ENCODE peak calls at places on chromosomes 2 and 18, in ten cellular contexts. A, E, Q, I, L, S, F, R, Y and J are unnamed samples.

GRCh38 chr2:166831930-166832329 is 56.4 kb upstream of the XIRP2 start:
- DNase-seq in A (no peak), E (no peak), Q (no peak), I (no peak), L (no peak), S (no peak), F (no peak), R (no peak), Y (no peak), J (no peak)

GRCh38 chr2:67641302-67641701 is 244.2 kb downstream of the ETAA1 start:
- DNase-seq in A (no peak), E (no peak), Q (no peak), I (no peak), L (no peak), S (no peak), F (no peak), R (no peak), Y (no peak), J (no peak)

GRCh38 chr18:13145636-13146190 is 72.8 kb upstream of the LDLRAD4 start:
- DNase-seq in A (no peak), E (no peak), Q (no peak), I (no peak), L (no peak), S (no peak), F (no peak), R (no peak), Y (no peak), J (no peak)

GRCh38 chr18:59643740-59644139 is 53.5 kb downstream of the CCBE1 start:
- DNase-seq in A (no peak), E (no peak), Q (no peak), I (no peak), L (no peak), S (no peak), F (no peak), R (no peak), Y (no peak), J (no peak)

GRCh38 chr2:12110074-12110473 is 363.6 kb downstream of the LPIN1 start:
- DNase-seq in A (no peak), E (no peak), Q (peak; percentile 53), I (no peak), L (no peak), S (no peak), F (peak; percentile 67), R (no peak), Y (no peak), J (no peak)

GRCh38 chr2:170500770-170501169 is 214.4 kb upstream of the SP5 start:
- DNase-seq in A (no peak), E (no peak), Q (no peak), I (no peak), L (no peak), S (no peak), F (no peak), R (no peak), Y (no peak), J (no peak)

GRCh38 chr2:9343524-9343923 is 79.8 kb downstream of the ITGB1BP1 start:
- DNase-seq in A (no peak), E (no peak), Q (no peak), I (no peak), L (no peak), S (no peak), F (no peak), R (no peak), Y (no peak), J (no peak)

GRCh38 chr2:226427538-226428307 is 371.9 kb downstream of the IRS1 start:
- DNase-seq in A (peak; percentile 59), E (no peak), Q (peak; percentile 80), I (no peak), L (no peak), S (no peak), F (peak; percentile 95), R (no peak), Y (peak; percentile 85), J (no peak)

GRCh38 chr2:24382363-24383021 is 22.2 kb upstream of the ITSN2 start:
- DNase-seq in A (peak; percentile 67), E (peak; percentile 44), Q (peak; percentile 55), I (peak; percentile 51), L (peak; percentile 71), S (peak; percentile 80), F (peak; percentile 68), R (peak; percentile 70), Y (no peak), J (peak; percentile 80)

GRCh38 chr2:55163258-55163657 is 68.8 kb downstream of the CLHC1 start:
- DNase-seq in A (no peak), E (no peak), Q (no peak), I (peak; percentile 36), L (no peak), S (no peak), F (peak; percentile 57), R (no peak), Y (no peak), J (no peak)

GRCh38 chr18:57210101-57210661 is 63.3 kb downstream of the BOD1L2 start:
- DNase-seq in A (no peak), E (peak; percentile 20), Q (peak; percentile 49), I (peak; percentile 14), L (no peak), S (peak; percentile 30), F (peak; percentile 68), R (peak; percentile 58), Y (peak; percentile 42), J (no peak)

GRCh38 chr2:236612737-236613136 is 43.1 kb downstream of the ACKR3 start:
- DNase-seq in A (no peak), E (no peak), Q (no peak), I (no peak), L (no peak), S (no peak), F (no peak), R (no peak), Y (no peak), J (no peak)

GRCh38 chr2:44237221-44237620 is 38.1 kb upstream of the SLC3A1 start:
- DNase-seq in A (no peak), E (no peak), Q (no peak), I (no peak), L (no peak), S (no peak), F (no peak), R (no peak), Y (no peak), J (peak; percentile 37)

GRCh38 chr2:168912466-168913170 is 11.5 kb downstream of the G6PC2 start:
- DNase-seq in A (peak; percentile 89), E (peak; percentile 22), Q (peak; percentile 18), I (peak; percentile 37), L (no peak), S (peak; percentile 12), F (peak; percentile 36), R (no peak), Y (no peak), J (no peak)

GRCh38 chr2:230714122-230714453 is 1.4 kb downstream of the CAB39 start:
- DNase-seq in A (no peak), E (no peak), Q (peak; percentile 45), I (no peak), L (no peak), S (peak; percentile 29), F (peak; percentile 81), R (peak; percentile 39), Y (peak; percentile 27), J (peak; percentile 62)

GRCh38 chr2:195115738-195116137 is 541.3 kb upstream of the SLC39A10 start:
- DNase-seq in A (no peak), E (no peak), Q (no peak), I (no peak), L (no peak), S (no peak), F (no peak), R (no peak), Y (no peak), J (no peak)

GRCh38 chr2:195119231-195119630 is 537.8 kb upstream of the SLC39A10 start:
- DNase-seq in A (no peak), E (no peak), Q (no peak), I (no peak), L (no peak), S (no peak), F (no peak), R (no peak), Y (no peak), J (no peak)

GRCh38 chr2:195118276-195118675 is 538.8 kb upstream of the SLC39A10 start:
- DNase-seq in A (no peak), E (no peak), Q (no peak), I (no peak), L (no peak), S (no peak), F (no peak), R (no peak), Y (no peak), J (no peak)

GRCh38 chr2:195121341-195121740 is 535.7 kb upstream of the SLC39A10 start:
- DNase-seq in A (no peak), E (no peak), Q (no peak), I (no peak), L (no peak), S (no peak), F (no peak), R (no peak), Y (no peak), J (no peak)

GRCh38 chr2:195117036-195117435 is 540.0 kb upstream of the SLC39A10 start:
- DNase-seq in A (no peak), E (no peak), Q (no peak), I (no peak), L (no peak), S (no peak), F (no peak), R (no peak), Y (no peak), J (no peak)
- TF ChIP-seq CTCF in A (no peak), E (no peak), Q (no peak), I (no peak), L (no peak), S (no peak), F (no peak), R (no peak), Y (no peak), J (no peak)

DNA sequence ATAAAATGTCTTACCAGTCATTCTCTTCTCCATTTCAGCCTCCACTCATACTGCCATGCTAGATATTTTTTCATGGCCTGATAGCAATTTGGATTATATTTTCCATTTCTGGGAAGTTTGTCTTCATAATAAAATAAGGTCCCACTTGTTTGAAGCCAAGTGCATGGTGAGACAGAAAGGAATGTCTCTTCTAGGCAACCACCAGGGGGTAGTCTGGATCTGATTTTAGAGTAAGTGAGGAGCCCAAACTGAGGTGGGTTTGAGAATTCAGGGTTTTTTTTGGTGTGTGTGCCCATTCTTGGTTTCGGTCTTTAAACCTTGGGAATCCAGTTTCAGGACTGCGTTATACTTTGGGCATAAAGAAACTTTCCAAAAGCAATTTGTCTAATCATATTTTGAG is 315.5 kb downstream of the RPRM start:
- DNase-seq in A (no peak), E (no peak), Q (peak; percentile 31), I (no peak), L (no peak), S (peak; percentile 59), F (peak; percentile 30), R (peak; percentile 27), Y (no peak), J (peak; percentile 28)
- TF ChIP-seq CTCF in A (peak; percentile 23), E (peak; percentile 31), Q (peak; percentile 59), I (peak; percentile 41), L (no peak), S (no peak), F (peak; percentile 43), R (no peak), Y (no peak), J (peak; percentile 26)

GRCh38 chr2:181715033-181715630 is 34.8 kb upstream of the NEUROD1 start:
- DNase-seq in A (peak; percentile 50), E (peak; percentile 19), Q (peak; percentile 78), I (peak; percentile 20), L (no peak), S (peak; percentile 89), F (peak; percentile 84), R (peak; percentile 91), Y (peak; percentile 72), J (peak; percentile 59)
- TF ChIP-seq CTCF in A (peak; percentile 62), E (peak; percentile 74), Q (peak; percentile 62), I (peak; percentile 32), L (peak; percentile 60), S (peak; percentile 62), F (peak; percentile 60), R (peak; percentile 48), Y (peak; percentile 52), J (peak; percentile 55)

GRCh38 chr2:88690591-88691338 is 708 bp upstream of the RPIA start:
- DNase-seq in A (peak; percentile 61), E (peak; percentile 25), Q (no peak), I (no peak), L (no peak), S (no peak), F (no peak), R (peak; percentile 70), Y (no peak), J (peak; percentile 15)
- TF ChIP-seq CTCF in A (no peak), E (no peak), Q (peak; percentile 4), I (no peak), L (no peak), S (peak; percentile 9), F (peak; percentile 10), R (no peak), Y (no peak), J (no peak)